ENCODE peak calls at places on chromosomes 7 and 10, in six cellular contexts. X is neural progenitor cell, M is AG04450, V is IMR-90, O is body of pancreas, P is cardiac fibroblast. R is an unnamed sample.

GRCh38 chr10:62109532-62110293 is 158.9 kb downstream of the RTKN2 start:
- DNase-seq in X (no peak), M (no peak), V (no peak), O (no peak), P (no peak), R (no peak)

GRCh38 chr7:135501402-135501801 is 8.5 kb downstream of the CNOT4 start:
- DNase-seq in X (no peak), M (no peak), V (peak), O (no peak), P (peak), R (no peak)

GRCh38 chr10:97023401-97024180 is 162.2 kb downstream of the SLIT1 start:
- DNase-seq in X (no peak), M (no peak), V (no peak), O (no peak), P (no peak), R (no peak)

GRCh38 chr7:234041-234711 is 41.8 kb downstream of the FAM20C start:
- DNase-seq in X (no peak), M (no peak), V (peak), O (no peak), P (peak), R (no peak)

GRCh38 chr7:36440880-36441279 is 51.2 kb downstream of the ANLN start:
- DNase-seq in X (peak), M (no peak), V (peak), O (no peak), P (peak), R (peak)

GRCh38 chr10:97599272-97599619 is 9.7 kb downstream of the C10orf62 start:
- DNase-seq in X (no peak), M (no peak), V (no peak), O (no peak), P (no peak), R (no peak)

GRCh38 chr10:124612611-124613498 is 131.3 kb downstream of the FAM53B start:
- DNase-seq in X (peak), M (no peak), V (peak), O (no peak), P (peak), R (no peak)

GRCh38 chr10:17643755-17644484 is at the start of gene STAM:
- DNase-seq in X (peak), M (peak), V (peak), O (peak), P (peak), R (peak)

GRCh38 chr7:142460402-142461117 is 202.7 kb upstream of the PRSS58 start:
- DNase-seq in X (no peak), M (no peak), V (peak), O (no peak), P (peak), R (no peak)

GRCh38 chr10:109427421-109427820 is 495.9 kb downstream of the XPNPEP1 start:
- DNase-seq in X (no peak), M (no peak), V (peak), O (no peak), P (peak), R (no peak)

GRCh38 chr7:16586081-16586874 is 59.3 kb downstream of the ANKMY2 start:
- DNase-seq in X (no peak), M (no peak), V (no peak), O (no peak), P (peak), R (no peak)

GRCh38 chr7:2522780-2523433 is 3.3 kb downstream of the LFNG start:
- DNase-seq in X (peak), M (no peak), V (no peak), O (no peak), P (peak), R (peak)

GRCh38 chr10:61314273-61314672 is 138.9 kb downstream of the TMEM26 start:
- DNase-seq in X (no peak), M (no peak), V (no peak), O (no peak), P (no peak), R (no peak)

GRCh38 chr7:141974831-141975230 is 1.3 kb upstream of the TAS2R38 start:
- DNase-seq in X (peak), M (no peak), V (no peak), O (peak), P (peak), R (no peak)

GRCh38 chr7:84207620-84208019 is 13.0 kb upstream of the SEMA3A start:
- DNase-seq in X (no peak), M (no peak), V (no peak), O (no peak), P (no peak), R (no peak)

GRCh38 chr7:94410471-94411466 is 16.1 kb downstream of the COL1A2 start:
- DNase-seq in X (no peak), M (no peak), V (no peak), O (no peak), P (peak), R (no peak)

GRCh38 chr10:79149662-79150443 is 81.1 kb downstream of the ZMIZ1 start:
- DNase-seq in X (peak), M (no peak), V (peak), O (peak), P (peak), R (no peak)

GRCh38 chr10:123227706-123228105 is 73.5 kb downstream of the BUB3 start:
- DNase-seq in X (no peak), M (no peak), V (no peak), O (no peak), P (no peak), R (no peak)

GRCh38 chr7:51069411-51070083 is 247.1 kb downstream of the COBL start:
- DNase-seq in X (no peak), M (no peak), V (no peak), O (no peak), P (no peak), R (no peak)

GRCh38 chr10:51342381-51342780 is 268.1 kb downstream of the PRKG1 start:
- DNase-seq in X (no peak), M (no peak), V (peak), O (no peak), P (peak), R (no peak)

GRCh38 chr10:94108200-94108599 is 114.5 kb downstream of the PLCE1 start:
- DNase-seq in X (no peak), M (peak), V (peak), O (no peak), P (peak), R (no peak)

GRCh38 chr7:158975526-158976467 is 119.4 kb downstream of the DYNC2I1 start:
- DNase-seq in X (peak), M (no peak), V (no peak), O (no peak), P (no peak), R (no peak)

GRCh38 chr7:28617308-28617707 is 205.0 kb downstream of the CREB5 start:
- DNase-seq in X (no peak), M (no peak), V (no peak), O (no peak), P (no peak), R (no peak)

GRCh38 chr10:14736600-14737081 is 38.1 kb downstream of the FAM107B start:
- DNase-seq in X (peak), M (peak), V (peak), O (peak), P (peak), R (peak)

GRCh38 chr7:129797224-129797789 is 155.5 kb downstream of the UBE2H start:
- DNase-seq in X (no peak), M (no peak), V (no peak), O (no peak), P (no peak), R (no peak)

GRCh38 chr7:35556532-35557471 is 138.1 kb downstream of the HERPUD2 start:
- DNase-seq in X (no peak), M (no peak), V (no peak), O (no peak), P (no peak), R (peak)

GRCh38 chr7:129859188-129859587 is 93.6 kb downstream of the UBE2H start:
- DNase-seq in X (no peak), M (no peak), V (peak), O (no peak), P (peak), R (no peak)

GRCh38 chr7:77687100-77687746 is 9.0 kb upstream of the RSBN1L start:
- DNase-seq in X (no peak), M (peak), V (peak), O (no peak), P (peak), R (no peak)

GRCh38 chr7:82288769-82289535 is 154.6 kb downstream of the CACNA2D1 start:
- DNase-seq in X (no peak), M (no peak), V (no peak), O (no peak), P (peak), R (no peak)

GRCh38 chr10:93947055-93947454 is 46.7 kb upstream of the PLCE1 start:
- DNase-seq in X (peak), M (peak), V (peak), O (no peak), P (peak), R (no peak)

GRCh38 chr10:13231808-13232207 is 2.4 kb downstream of the UCMA start:
- DNase-seq in X (no peak), M (no peak), V (no peak), O (no peak), P (no peak), R (no peak)

GRCh38 chr7:73885975-73886798 is 25.2 kb downstream of the TMEM270 start:
- DNase-seq in X (peak), M (no peak), V (peak), O (peak), P (peak), R (no peak)

GRCh38 chr7:92788559-92789183 is 47.7 kb downstream of the CDK6 start:
- DNase-seq in X (no peak), M (no peak), V (no peak), O (no peak), P (no peak), R (no peak)

GRCh38 chr7:90216080-90216674 is 4.6 kb downstream of the STEAP2 start:
- DNase-seq in X (no peak), M (no peak), V (no peak), O (no peak), P (no peak), R (no peak)
- TF ChIP-seq CTCF in X (no peak), M (no peak), V (no peak), O (no peak), P (no peak), R (no peak)

GRCh38 chr10:71321386-71321785 is 2.3 kb downstream of the SLC29A3 start:
- DNase-seq in X (no peak), M (no peak), V (no peak), O (no peak), P (no peak), R (no peak)

GRCh38 chr10:71319800-71320392 is 837 bp downstream of the SLC29A3 start:
- DNase-seq in X (peak), M (no peak), V (no peak), O (no peak), P (no peak), R (no peak)

GRCh38 chr10:71319042-71319799 is at the start of gene SLC29A3:
- DNase-seq in X (peak), M (peak), V (peak), O (peak), P (peak), R (no peak)

GRCh38 chr10:71323407-71323806 is 4.3 kb downstream of the SLC29A3 start:
- DNase-seq in X (no peak), M (no peak), V (peak), O (no peak), P (peak), R (no peak)

DNA sequence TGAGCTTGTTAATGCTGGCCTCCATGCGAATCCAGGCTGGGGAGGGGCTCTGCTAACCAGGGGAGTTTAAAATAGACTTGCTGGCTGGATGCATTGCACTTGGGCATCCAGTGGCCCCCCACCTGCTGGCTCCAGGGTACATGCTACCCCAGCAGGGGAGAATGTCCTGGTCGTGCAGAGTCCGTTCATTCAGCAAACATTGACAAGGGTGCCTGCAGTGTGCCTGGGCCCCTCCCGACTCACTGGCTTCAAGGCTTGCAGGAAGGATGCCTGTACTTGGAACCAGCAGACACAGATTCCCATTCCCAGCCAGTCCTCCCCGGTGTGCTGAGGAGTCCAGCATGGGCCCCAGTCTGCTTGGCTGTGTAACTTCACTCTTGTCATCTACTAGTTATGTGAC is 1.5 kb downstream of the SLC29A3 start:
- DNase-seq in X (no peak), M (no peak), V (no peak), O (no peak), P (no peak), R (no peak)
- H3K4me3 ChIP-seq in X (no peak), M (no peak), V (no peak), O (no peak), P (no peak), R (no peak)

GRCh38 chr10:131242007-131242406 is 69.5 kb downstream of the TCERG1L start:
- DNase-seq in X (peak), M (no peak), V (no peak), O (peak), P (no peak), R (no peak)
- TF ChIP-seq CTCF in X (peak), M (no peak), V (no peak), O (peak), P (no peak), R (peak)

DNA sequence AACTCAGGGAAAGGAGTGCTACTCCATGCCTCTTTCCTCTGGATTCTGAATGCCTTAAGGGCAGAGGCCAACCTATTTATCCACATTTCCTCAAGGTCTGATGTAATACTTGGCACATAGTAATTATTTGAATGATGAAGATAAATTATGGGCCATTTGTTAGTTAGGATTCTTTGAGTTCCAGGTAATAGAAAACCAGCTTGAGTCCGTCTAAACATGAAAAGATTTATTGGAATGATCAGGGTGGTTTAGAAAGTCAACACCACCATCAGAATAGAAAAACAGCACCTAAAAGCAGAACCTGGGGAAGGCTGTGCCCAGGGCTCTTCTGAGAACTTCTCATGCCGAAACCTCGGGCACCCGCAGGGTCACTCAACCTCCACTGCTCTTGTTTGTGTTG is 100.9 kb upstream of the ELMO1 start:
- DNase-seq in X (no peak), M (no peak), V (no peak), O (no peak), P (no peak), R (no peak)
- H3K4me3 ChIP-seq in X (no peak), M (no peak), V (no peak), O (no peak), P (no peak), R (no peak)

GRCh38 chr7:99499356-99499712 is 747 bp downstream of the ZNF394 start:
- DNase-seq in X (no peak), M (no peak), V (no peak), O (no peak), P (peak), R (no peak)

GRCh38 chr7:99500637-99501009 is 542 bp upstream of the ZNF394 start:
- DNase-seq in X (no peak), M (no peak), V (no peak), O (no peak), P (no peak), R (no peak)

GRCh38 chr7:99497771-99498545 is 2.1 kb downstream of the ZNF394 start:
- DNase-seq in X (no peak), M (no peak), V (no peak), O (no peak), P (no peak), R (no peak)

GRCh38 chr7:99498546-99498944 is 1.5 kb downstream of the ZNF394 start:
- DNase-seq in X (no peak), M (no peak), V (no peak), O (no peak), P (no peak), R (no peak)

DNA sequence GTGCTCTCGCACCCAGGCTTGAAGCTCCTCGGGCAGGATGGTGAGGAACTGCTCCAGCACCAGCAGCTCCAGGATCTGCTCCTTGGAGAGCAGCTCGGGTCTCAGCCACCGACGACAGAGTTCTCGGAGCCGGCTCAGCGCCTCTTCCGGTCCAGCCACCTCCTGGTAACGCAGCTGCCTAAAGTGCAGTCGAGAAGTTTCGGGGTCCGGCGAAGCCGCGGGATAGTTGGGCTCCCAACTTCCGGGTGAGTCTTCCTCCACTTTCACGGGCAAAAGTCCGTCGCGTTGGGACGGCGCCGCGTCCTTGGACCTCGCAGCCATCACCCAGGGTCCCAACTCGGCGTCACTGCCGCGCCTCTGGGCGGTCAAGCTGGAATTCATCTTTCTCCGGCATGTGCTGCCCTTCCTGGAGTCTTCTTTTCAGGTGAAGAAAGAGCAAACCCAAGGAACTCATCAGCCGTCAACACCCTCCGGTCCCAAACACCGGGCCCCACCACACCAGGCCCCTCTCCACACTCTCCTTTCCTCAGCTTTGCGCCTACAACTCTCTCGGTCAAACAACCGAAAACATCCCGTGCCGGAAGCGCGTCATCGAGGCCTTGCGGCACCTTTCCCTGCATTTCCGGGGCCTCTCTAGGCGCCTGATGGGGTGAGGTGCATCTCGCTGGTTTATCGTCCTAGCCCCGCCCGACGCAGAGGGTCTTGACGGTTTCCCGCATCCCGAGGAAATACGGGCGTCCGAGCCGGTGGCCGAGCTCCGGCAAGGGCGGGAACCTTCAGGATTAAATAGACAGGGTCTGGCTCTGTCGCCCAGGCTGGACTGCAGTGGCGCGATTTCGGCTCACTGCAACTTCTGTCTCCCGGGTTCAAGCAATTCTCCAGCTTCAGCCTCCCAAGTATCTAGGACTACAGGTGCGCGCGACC is at the start of gene ZNF394:
- DNase-seq in X (peak), M (peak), V (peak), O (peak), P (peak), R (peak)
- TF ChIP-seq CTCF in X (peak), M (no peak), V (no peak), O (no peak), P (no peak), R (peak)

GRCh38 chr7:47452295-47452694 is 129.6 kb downstream of the TNS3 start:
- DNase-seq in X (no peak), M (no peak), V (no peak), O (no peak), P (no peak), R (no peak)
- H3K4me3 ChIP-seq in X (no peak), M (no peak), V (no peak), O (peak), P (peak), R (peak)

GRCh38 chr7:45178241-45179225 is 20.9 kb downstream of the RAMP3 start:
- DNase-seq in X (peak), M (no peak), V (no peak), O (no peak), P (no peak), R (no peak)
- TF ChIP-seq CTCF in X (peak), M (peak), V (no peak), O (no peak), P (no peak), R (no peak)

DNA sequence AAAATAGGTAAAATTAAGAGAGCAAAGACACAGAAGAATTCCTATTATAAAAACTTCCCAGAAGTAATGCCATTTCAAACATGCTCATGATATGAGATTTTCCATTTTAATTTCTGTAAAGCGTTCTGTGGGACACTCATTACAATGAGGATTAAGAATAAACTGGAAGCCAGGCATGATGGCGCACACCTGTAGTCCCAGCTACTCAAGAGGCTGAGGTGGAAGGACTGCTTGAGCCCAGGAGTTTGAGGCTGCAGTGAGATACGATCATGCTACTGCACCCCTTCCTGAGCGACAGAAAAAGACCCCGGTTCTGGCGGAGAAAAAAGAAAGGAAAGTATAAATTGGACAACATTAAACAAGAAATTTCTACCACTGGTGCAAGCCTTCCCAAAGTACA is 1.5 kb downstream of the DNA2 start:
- DNase-seq in X (no peak), M (no peak), V (no peak), O (no peak), P (no peak), R (no peak)
- H3K4me3 ChIP-seq in X (peak), M (peak), V (peak), O (no peak), P (peak), R (peak)

DNA sequence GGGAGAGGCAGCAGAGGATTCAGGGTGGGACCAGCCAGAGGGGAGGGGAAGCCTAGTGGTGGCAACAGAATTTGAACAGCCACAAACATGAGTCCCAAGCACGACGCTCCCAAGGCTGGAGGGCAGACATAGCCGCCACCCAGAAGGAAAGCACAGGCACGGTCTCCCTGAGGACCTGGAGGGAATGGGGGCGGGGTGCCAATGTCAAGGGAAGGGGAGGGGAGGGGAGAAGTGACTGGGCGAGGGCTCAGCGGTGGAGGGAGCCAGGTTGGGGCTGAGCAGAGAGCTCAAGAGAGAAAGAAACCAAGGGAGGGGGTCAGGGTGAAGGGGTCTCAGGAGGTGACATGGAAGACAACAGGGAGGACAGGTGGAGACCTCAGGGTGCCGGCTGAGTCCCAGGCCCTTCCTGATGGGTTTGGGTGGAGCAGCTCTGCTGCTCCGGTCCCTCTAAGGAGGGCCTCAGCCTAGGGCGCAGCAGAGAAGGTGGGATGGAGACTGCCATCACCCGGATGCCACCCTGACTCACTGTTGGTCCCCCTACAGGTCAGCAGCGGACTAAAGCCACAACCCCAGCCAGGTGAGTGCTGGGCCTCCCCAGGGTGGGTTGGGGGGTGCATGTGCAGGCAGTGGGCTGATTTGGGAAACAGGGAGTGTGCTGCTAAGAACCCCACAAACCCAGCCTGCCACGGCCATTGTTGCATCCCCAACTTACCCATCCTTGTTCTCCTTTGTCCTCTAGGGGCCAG is 24.2 kb downstream of the PILRA start:
- DNase-seq in X (no peak), M (no peak), V (no peak), O (no peak), P (no peak), R (no peak)
- TF ChIP-seq CTCF in X (no peak), M (no peak), V (no peak), O (no peak), P (no peak), R (no peak)

R was measured in epithelial cell of proximal tubule.